ENCODE peak calls at places on chromosomes 11 and 22, in six cellular contexts. A, S, D, F, B and Z are unnamed samples.

GRCh38 chr11:34417203-34417602 is 21.5 kb upstream of the CAT start:
- DNase-seq in A (no peak), S (no peak), D (no peak), F (no peak), B (no peak), Z (no peak)

GRCh38 chr11:97965849-97966646 is 1054.7 kb upstream of the CNTN5 start:
- DNase-seq in A (peak), S (no peak), D (no peak), F (no peak), B (no peak), Z (no peak)

GRCh38 chr22:44624689-44625420 is 77.1 kb upstream of the PRR5 start:
- DNase-seq in A (no peak), S (no peak), D (no peak), F (no peak), B (no peak), Z (no peak)

GRCh38 chr11:69654660-69655478 is 13.9 kb downstream of the CCND1 start:
- DNase-seq in A (peak), S (no peak), D (no peak), F (peak), B (no peak), Z (no peak)

GRCh38 chr22:37198290-37199102 is 10.4 kb upstream of the C1QTNF6 start:
- DNase-seq in A (peak), S (peak), D (peak), F (peak), B (peak), Z (no peak)

GRCh38 chr11:118003021-118003423 is 16.8 kb downstream of the IL10RA start:
- DNase-seq in A (no peak), S (no peak), D (no peak), F (no peak), B (peak), Z (no peak)

GRCh38 chr22:44045171-44045570 is 21.1 kb downstream of the PARVB start:
- DNase-seq in A (peak), S (no peak), D (no peak), F (no peak), B (no peak), Z (no peak)

GRCh38 chr11:67252831-67253239 is 13.4 kb upstream of the GRK2 start:
- DNase-seq in A (peak), S (no peak), D (no peak), F (no peak), B (no peak), Z (no peak)

GRCh38 chr11:128904872-128905344 is 13.8 kb downstream of the KCNJ5 start:
- DNase-seq in A (no peak), S (no peak), D (peak), F (peak), B (no peak), Z (no peak)

GRCh38 chr11:66421492-66422205 is 814 bp downstream of the NPAS4 start:
- DNase-seq in A (peak), S (peak), D (peak), F (peak), B (peak), Z (peak)

GRCh38 chr11:1899686-1900085 is 8.0 kb upstream of the PRR33 start:
- DNase-seq in A (no peak), S (no peak), D (no peak), F (no peak), B (no peak), Z (no peak)

GRCh38 chr11:369336-370018 is at the start of gene B4GALNT4:
- DNase-seq in A (no peak), S (no peak), D (peak), F (peak), B (peak), Z (no peak)

GRCh38 chr11:122150484-122151124 is 34.6 kb upstream of the BLID start:
- DNase-seq in A (no peak), S (no peak), D (no peak), F (peak), B (no peak), Z (no peak)

GRCh38 chr11:133163463-133164419 is 368.6 kb downstream of the OPCML start:
- DNase-seq in A (peak), S (no peak), D (peak), F (peak), B (no peak), Z (no peak)

GRCh38 chr11:120268686-120269085 is 28.7 kb downstream of the POU2F3 start:
- DNase-seq in A (no peak), S (no peak), D (no peak), F (no peak), B (no peak), Z (no peak)

GRCh38 chr11:35584321-35584720 is 33.9 kb upstream of the FJX1 start:
- DNase-seq in A (peak), S (no peak), D (no peak), F (peak), B (no peak), Z (no peak)

GRCh38 chr11:62069961-62070919 is 53.6 kb upstream of the INCENP start:
- DNase-seq in A (no peak), S (no peak), D (no peak), F (no peak), B (no peak), Z (no peak)

GRCh38 chr11:3136542-3137455 is 28.3 kb downstream of the OSBPL5 start:
- DNase-seq in A (no peak), S (no peak), D (no peak), F (no peak), B (no peak), Z (no peak)